ENCODE peak calls at places on chromosomes 12 and 14, in seven cellular contexts. K is prostate gland, B is endothelial cell, G is progenitor cell of endocrine pancreas, T is endodermal cell, H is GM12864, I is A549. R is an unnamed sample.

GRCh38 chr12:84507914-84508313 is 404.7 kb downstream of the SLC6A15 start:
- DNase-seq in K (no peak), B (no peak), G (no peak), T (no peak), H (no peak), I (no peak), R (no peak)

GRCh38 chr14:52023518-52023917 is 34.2 kb downstream of the RTRAF start:
- DNase-seq in K (no peak), B (no peak), G (no peak), T (no peak), H (no peak), I (no peak), R (peak)

GRCh38 chr12:5789469-5789968 is 155.5 kb downstream of the ANO2 start:
- DNase-seq in K (no peak), B (no peak), G (no peak), T (peak), H (no peak), I (no peak), R (peak)

GRCh38 chr12:6370994-6371754 is 4.2 kb downstream of the SCNN1A start:
- DNase-seq in K (peak), B (peak), G (peak), T (peak), H (no peak), I (peak), R (peak)

GRCh38 chr12:51914034-51914923 is 7.0 kb downstream of the ACVRL1 start:
- DNase-seq in K (no peak), B (no peak), G (no peak), T (no peak), H (no peak), I (no peak), R (no peak)

GRCh38 chr14:76424359-76424758 is 48.4 kb downstream of the ESRRB start:
- DNase-seq in K (no peak), B (peak), G (no peak), T (no peak), H (no peak), I (no peak), R (no peak)

GRCh38 chr14:58826845-58827686 is 189.3 kb downstream of the DACT1 start:
- DNase-seq in K (no peak), B (no peak), G (no peak), T (no peak), H (no peak), I (no peak), R (no peak)

GRCh38 chr12:61646639-61647038 is 613.6 kb upstream of the USP15 start:
- DNase-seq in K (no peak), B (no peak), G (no peak), T (no peak), H (no peak), I (no peak), R (no peak)

GRCh38 chr14:85762523-85762922 is 232.6 kb downstream of the FLRT2 start:
- DNase-seq in K (no peak), B (no peak), G (no peak), T (no peak), H (no peak), I (no peak), R (no peak)

GRCh38 chr14:37791384-37792036 is 196.1 kb downstream of the TTC6 start:
- DNase-seq in K (no peak), B (no peak), G (no peak), T (no peak), H (no peak), I (no peak), R (no peak)

DNA sequence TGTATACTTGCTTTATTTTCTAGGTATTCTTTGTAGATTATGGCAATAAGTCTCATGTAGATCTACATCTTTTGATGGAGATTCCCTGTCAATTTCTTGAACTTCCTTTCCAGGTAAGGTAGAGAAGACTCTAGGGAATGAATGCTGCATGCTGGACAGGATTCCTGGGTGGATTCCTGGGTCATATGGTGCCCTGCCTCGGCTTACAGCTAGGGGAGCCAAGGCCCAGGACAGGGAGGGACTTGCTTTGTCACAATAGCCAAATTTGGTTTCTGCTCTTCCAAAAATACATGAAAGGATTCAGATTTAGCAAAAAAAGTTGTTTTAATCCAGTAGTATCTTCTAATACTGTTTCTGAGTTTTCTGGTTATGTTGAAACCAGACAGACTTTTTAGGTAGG is 59.5 kb upstream of the ASPG start:
- DNase-seq in K (no peak), B (no peak), G (no peak), T (no peak), H (no peak), I (no peak), R (no peak)
- TF ChIP-seq CTCF in K (no peak), B (no peak), G (peak), T (peak), H (peak), I (no peak), R (no peak)

GRCh38 chr12:12542964-12543363 is 19.7 kb downstream of the DUSP16 start:
- DNase-seq in K (no peak), B (no peak), G (no peak), T (no peak), H (no peak), I (no peak), R (no peak)
- TF ChIP-seq CTCF in K (no peak), B (no peak), G (no peak), T (no peak), H (no peak), I (no peak), R (no peak)

DNA sequence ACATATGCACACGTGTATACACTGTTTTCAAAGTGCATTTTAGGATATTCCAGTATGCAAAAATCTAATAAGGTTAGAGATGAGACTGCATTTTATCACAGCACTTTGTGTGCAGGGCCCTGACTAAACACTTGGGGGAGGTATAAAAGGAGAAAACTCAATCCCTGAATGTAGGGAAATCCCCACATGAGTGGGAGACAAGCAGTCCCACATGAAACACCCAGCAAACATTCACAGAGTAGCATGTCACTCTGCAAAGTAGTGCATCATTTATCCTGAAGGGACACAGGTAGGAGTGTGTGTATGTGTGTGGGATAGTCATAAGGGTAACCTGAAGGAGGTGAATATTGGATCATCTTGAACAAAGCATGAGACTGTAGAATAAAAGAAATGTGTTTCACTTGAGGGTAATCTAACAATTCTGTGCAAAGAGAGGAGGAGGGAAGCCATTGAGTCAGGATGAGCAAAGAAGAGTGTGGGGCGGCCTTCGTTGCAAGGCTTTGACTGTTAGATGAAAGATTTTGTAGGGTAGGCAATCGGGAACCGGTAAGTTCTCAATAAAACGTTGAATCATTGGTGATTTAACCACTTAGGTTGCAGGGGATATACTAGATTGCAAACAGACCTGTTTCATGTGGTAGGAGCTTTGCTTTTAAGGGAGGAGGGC is 2.9 kb downstream of the PRPF40B start:
- DNase-seq in K (no peak), B (no peak), G (no peak), T (peak), H (no peak), I (peak), R (no peak)
- TF ChIP-seq CTCF in K (no peak), B (no peak), G (no peak), T (peak), H (peak), I (no peak), R (no peak)

GRCh38 chr12:8560986-8561385 is 20.3 kb upstream of the CLEC4E start:
- DNase-seq in K (no peak), B (no peak), G (no peak), T (no peak), H (no peak), I (no peak), R (no peak)

GRCh38 chr12:8563383-8563782 is 22.7 kb upstream of the CLEC4E start:
- DNase-seq in K (no peak), B (no peak), G (no peak), T (no peak), H (no peak), I (no peak), R (no peak)

GRCh38 chr12:8559676-8560075 is 19.0 kb upstream of the CLEC4E start:
- DNase-seq in K (no peak), B (no peak), G (no peak), T (no peak), H (no peak), I (no peak), R (no peak)

GRCh38 chr12:8564656-8565055 is 24.0 kb upstream of the CLEC4E start:
- DNase-seq in K (no peak), B (no peak), G (no peak), T (no peak), H (no peak), I (no peak), R (no peak)

DNA sequence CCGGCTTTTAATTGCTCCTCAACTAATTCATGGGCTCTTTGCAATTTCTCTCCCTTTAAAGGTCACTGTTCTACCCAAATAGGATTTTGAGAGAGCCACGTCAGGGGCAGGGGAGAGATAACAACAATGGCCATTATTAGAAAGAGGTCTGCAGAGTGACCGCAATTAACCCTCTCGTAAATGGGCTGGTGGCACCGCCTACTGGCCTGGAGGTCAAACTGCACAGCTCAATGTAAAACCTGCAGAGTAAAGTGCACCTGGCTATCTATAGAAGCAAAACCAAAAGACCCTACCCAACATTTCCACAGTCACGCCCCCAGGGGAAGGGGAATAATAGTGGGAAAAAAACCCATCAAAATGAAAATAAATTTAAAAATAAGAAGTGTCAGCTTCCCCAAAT is 21.6 kb upstream of the CLEC4E start:
- DNase-seq in K (no peak), B (no peak), G (no peak), T (peak), H (no peak), I (no peak), R (no peak)
- TF ChIP-seq CTCF in K (no peak), B (no peak), G (peak), T (peak), H (peak), I (no peak), R (no peak)

GRCh38 chr14:100905166-100905565 is 1.6 kb upstream of the RTL1 start:
- DNase-seq in K (no peak), B (no peak), G (no peak), T (peak), H (no peak), I (no peak), R (no peak)

GRCh38 chr14:100903672-100904185 is at the start of gene RTL1:
- DNase-seq in K (no peak), B (no peak), G (no peak), T (peak), H (no peak), I (no peak), R (no peak)

GRCh38 chr14:100904307-100905019 is 941 bp upstream of the RTL1 start:
- DNase-seq in K (no peak), B (peak), G (peak), T (peak), H (no peak), I (no peak), R (no peak)

GRCh38 chr14:100907240-100907639 is 3.7 kb upstream of the RTL1 start:
- DNase-seq in K (no peak), B (no peak), G (no peak), T (no peak), H (no peak), I (no peak), R (no peak)

DNA sequence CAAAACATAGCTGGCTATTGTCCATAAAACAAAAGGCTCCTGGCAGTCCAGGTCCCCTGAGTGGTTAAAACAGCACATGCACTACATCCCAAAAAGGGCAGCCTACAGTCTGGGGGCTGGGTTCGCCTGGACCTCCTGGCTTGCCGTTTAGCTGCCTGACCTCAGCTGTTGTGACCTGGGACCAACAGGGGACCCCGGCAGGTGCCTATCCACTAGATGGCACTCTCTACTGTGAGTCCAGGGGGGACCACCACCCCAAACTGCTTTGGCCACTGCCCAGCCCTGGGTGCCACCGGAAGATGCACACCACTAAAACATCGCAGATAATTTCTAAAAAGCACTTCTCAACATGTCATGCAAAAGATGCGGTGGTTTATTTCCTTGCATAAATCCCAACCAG is 2.9 kb upstream of the RTL1 start:
- DNase-seq in K (no peak), B (peak), G (no peak), T (peak), H (no peak), I (no peak), R (no peak)
- TF ChIP-seq CTCF in K (no peak), B (peak), G (peak), T (peak), H (peak), I (peak), R (peak)

GRCh38 chr12:126064028-126064427 is 998.8 kb downstream of the AACS start:
- DNase-seq in K (no peak), B (no peak), G (no peak), T (peak), H (no peak), I (no peak), R (no peak)

GRCh38 chr12:126067930-126068329 is 1002.7 kb downstream of the AACS start:
- DNase-seq in K (no peak), B (no peak), G (no peak), T (no peak), H (no peak), I (no peak), R (no peak)

DNA sequence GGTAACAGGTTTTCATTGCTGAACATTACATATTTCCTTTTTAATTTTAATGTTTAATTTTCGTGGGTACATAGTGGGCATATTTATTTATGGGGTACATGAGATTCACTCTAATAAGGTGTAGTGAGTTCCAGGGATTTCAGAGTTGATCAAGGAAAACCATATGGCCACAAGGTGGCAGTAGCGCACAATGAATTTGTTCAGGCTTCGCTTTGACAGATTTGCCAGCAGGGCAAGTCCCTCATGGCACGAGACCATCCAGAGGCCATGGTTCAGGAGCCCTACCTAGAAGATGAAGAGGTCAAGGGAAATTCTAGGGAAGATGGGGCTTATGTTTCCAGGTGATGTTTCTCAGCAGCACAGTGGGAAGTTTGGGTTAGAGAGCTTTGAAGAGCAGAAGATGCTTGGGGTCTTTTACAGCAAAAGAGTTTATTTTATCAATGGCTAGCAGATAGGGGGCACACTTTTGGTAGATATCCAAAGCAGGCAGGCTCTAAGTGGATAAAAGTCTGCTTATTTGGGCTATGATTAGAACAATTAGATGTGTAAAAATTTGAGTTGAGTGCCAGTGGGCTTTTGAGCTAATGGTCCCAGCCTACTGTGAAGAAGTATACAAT is 1004.4 kb downstream of the AACS start:
- DNase-seq in K (peak), B (peak), G (peak), T (peak), H (peak), I (peak), R (peak)
- TF ChIP-seq CTCF in K (no peak), B (peak), G (peak), T (peak), H (peak), I (peak), R (peak)

GRCh38 chr14:30283822-30284446 is 275.0 kb upstream of the G2E3 start:
- DNase-seq in K (no peak), B (peak), G (no peak), T (peak), H (no peak), I (peak), R (peak)
- TF ChIP-seq CTCF in K (peak), B (peak), G (peak), T (peak), H (peak), I (peak), R (peak)

DNA sequence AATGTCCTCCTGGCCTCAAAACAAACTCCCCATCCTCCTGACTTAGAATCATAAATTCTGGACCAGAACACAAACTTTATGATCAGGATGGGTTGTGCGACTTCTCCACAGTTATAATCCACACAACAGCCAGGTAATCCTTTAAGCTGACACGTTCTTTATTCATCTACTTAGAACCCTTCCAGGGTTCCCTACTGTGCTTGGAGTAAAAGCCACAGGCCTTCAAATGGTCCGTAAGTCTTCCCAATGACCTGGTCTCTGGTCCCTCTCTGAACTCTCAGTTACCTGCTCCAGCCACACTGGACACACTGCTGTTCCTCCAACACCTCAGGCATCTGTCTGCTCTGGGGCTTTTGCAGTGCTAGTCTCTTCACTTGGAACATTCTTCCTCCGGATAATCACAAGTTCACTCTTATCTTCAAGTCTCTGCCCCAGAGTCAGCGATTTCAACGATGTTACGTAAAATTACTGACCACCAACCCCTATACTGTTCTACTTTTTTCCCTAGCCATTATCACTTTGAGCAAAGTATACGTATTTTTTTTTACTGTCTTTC is 1.7 kb upstream of the RNASE7 start:
- DNase-seq in K (no peak), B (no peak), G (no peak), T (no peak), H (no peak), I (no peak), R (no peak)
- TF ChIP-seq CTCF in K (no peak), B (no peak), G (no peak), T (no peak), H (no peak), I (no peak), R (no peak)

GRCh38 chr14:104680806-104681688 is 8.4 kb upstream of the INF2 start:
- DNase-seq in K (peak), B (no peak), G (no peak), T (no peak), H (peak), I (peak), R (peak)
- TF ChIP-seq CTCF in K (no peak), B (no peak), G (peak), T (peak), H (peak), I (peak), R (peak)

GRCh38 chr14:81211844-81212243 is 8.9 kb downstream of the GTF2A1 start:
- DNase-seq in K (no peak), B (no peak), G (no peak), T (no peak), H (no peak), I (no peak), R (peak)
- TF ChIP-seq CTCF in K (peak), B (no peak), G (peak), T (peak), H (peak), I (peak), R (no peak)

R was measured in MCF 10A.